ENCODE peak calls at places on chromosomes 7 and 10, in six cellular contexts. One of them, this sample, is unnamed.

GRCh38 chr7:98204670-98205069 is 6.6 kb upstream of the BHLHA15 start:
- DNase-seq in DND-41: no peak
- DNase-seq in body of pancreas: no peak
- DNase-seq in stomach: no peak
- DNase-seq in neural progenitor cell: no peak
- DNase-seq in endodermal cell: no peak
- DNase-seq in this sample: no peak

GRCh38 chr10:114632869-114633715 is 25.0 kb downstream of the ABLIM1 start:
- DNase-seq in stomach: no peak
- DNase-seq in endodermal cell: peak
- DNase-seq in neural progenitor cell: peak
- DNase-seq in DND-41: no peak
- DNase-seq in body of pancreas: peak
- DNase-seq in this sample: peak

GRCh38 chr7:15839415-15840100 is 153.1 kb upstream of the MEOX2 start:
- DNase-seq in endodermal cell: peak
- DNase-seq in DND-41: no peak
- DNase-seq in stomach: no peak
- DNase-seq in body of pancreas: peak
- DNase-seq in neural progenitor cell: peak
- DNase-seq in this sample: peak

GRCh38 chr10:21516270-21517131 is 9.0 kb downstream of the SKIDA1 start:
- DNase-seq in stomach: peak
- DNase-seq in DND-41: peak
- DNase-seq in neural progenitor cell: peak
- DNase-seq in body of pancreas: peak
- DNase-seq in endodermal cell: peak
- DNase-seq in this sample: peak

GRCh38 chr7:105664816-105665525 is 83.7 kb upstream of the EFCAB10 start:
- DNase-seq in DND-41: peak
- DNase-seq in neural progenitor cell: peak
- DNase-seq in body of pancreas: peak
- DNase-seq in endodermal cell: peak
- DNase-seq in stomach: no peak
- DNase-seq in this sample: no peak

GRCh38 chr10:61612451-61612850 is 50.3 kb upstream of the CABCOCO1 start:
- DNase-seq in DND-41: no peak
- DNase-seq in stomach: no peak
- DNase-seq in endodermal cell: no peak
- DNase-seq in neural progenitor cell: no peak
- DNase-seq in body of pancreas: no peak
- DNase-seq in this sample: no peak

GRCh38 chr10:78335691-78336401 is 302.2 kb downstream of the RPS24 start:
- DNase-seq in neural progenitor cell: no peak
- DNase-seq in DND-41: no peak
- DNase-seq in stomach: no peak
- DNase-seq in body of pancreas: peak
- DNase-seq in endodermal cell: peak
- DNase-seq in this sample: peak

GRCh38 chr7:120864146-120864920 is 6.4 kb upstream of the TSPAN12 start:
- DNase-seq in neural progenitor cell: no peak
- DNase-seq in stomach: no peak
- DNase-seq in body of pancreas: no peak
- DNase-seq in DND-41: no peak
- DNase-seq in endodermal cell: no peak
- DNase-seq in this sample: no peak

GRCh38 chr7:151415375-151416112 is 5.7 kb upstream of the WDR86 start:
- DNase-seq in endodermal cell: no peak
- DNase-seq in neural progenitor cell: no peak
- DNase-seq in body of pancreas: no peak
- DNase-seq in DND-41: no peak
- DNase-seq in stomach: no peak
- DNase-seq in this sample: peak

GRCh38 chr7:24884401-24884800 is 95.6 kb downstream of the OSBPL3 start:
- DNase-seq in endodermal cell: no peak
- DNase-seq in body of pancreas: no peak
- DNase-seq in stomach: no peak
- DNase-seq in neural progenitor cell: no peak
- DNase-seq in DND-41: no peak
- DNase-seq in this sample: no peak

GRCh38 chr7:8058322-8058721 is 89.7 kb downstream of the GLCCI1 start:
- DNase-seq in neural progenitor cell: no peak
- DNase-seq in stomach: no peak
- DNase-seq in DND-41: no peak
- DNase-seq in endodermal cell: no peak
- DNase-seq in body of pancreas: no peak
- DNase-seq in this sample: no peak

GRCh38 chr10:86291616-86292340 is 74.8 kb downstream of the GRID1 start:
- DNase-seq in stomach: peak
- DNase-seq in endodermal cell: peak
- DNase-seq in body of pancreas: no peak
- DNase-seq in DND-41: no peak
- DNase-seq in neural progenitor cell: peak
- DNase-seq in this sample: no peak

GRCh38 chr7:103148131-103148993 is 537 bp downstream of the NAPEPLD start:
- DNase-seq in neural progenitor cell: no peak
- DNase-seq in stomach: no peak
- DNase-seq in DND-41: no peak
- DNase-seq in body of pancreas: no peak
- DNase-seq in endodermal cell: no peak
- DNase-seq in this sample: no peak

GRCh38 chr7:7428806-7429205 is 106.9 kb downstream of the COL28A1 start:
- DNase-seq in endodermal cell: no peak
- DNase-seq in body of pancreas: no peak
- DNase-seq in neural progenitor cell: no peak
- DNase-seq in stomach: no peak
- DNase-seq in DND-41: no peak
- DNase-seq in this sample: no peak

GRCh38 chr7:105648561-105649401 is 67.5 kb upstream of the EFCAB10 start:
- DNase-seq in body of pancreas: peak
- DNase-seq in stomach: peak
- DNase-seq in neural progenitor cell: peak
- DNase-seq in DND-41: no peak
- DNase-seq in endodermal cell: no peak
- DNase-seq in this sample: no peak

GRCh38 chr7:107384025-107384424 is 85.8 kb upstream of the GPR22 start:
- DNase-seq in body of pancreas: no peak
- DNase-seq in neural progenitor cell: no peak
- DNase-seq in stomach: no peak
- DNase-seq in endodermal cell: no peak
- DNase-seq in DND-41: no peak
- DNase-seq in this sample: no peak

GRCh38 chr10:72719941-72720592 is 28.1 kb downstream of the MCU start:
- DNase-seq in stomach: no peak
- DNase-seq in DND-41: no peak
- DNase-seq in endodermal cell: peak
- DNase-seq in neural progenitor cell: no peak
- DNase-seq in body of pancreas: no peak
- DNase-seq in this sample: no peak

GRCh38 chr7:66758964-66759628 is 18.6 kb downstream of the RABGEF1 start:
- DNase-seq in DND-41: no peak
- DNase-seq in body of pancreas: no peak
- DNase-seq in neural progenitor cell: no peak
- DNase-seq in endodermal cell: no peak
- DNase-seq in stomach: no peak
- DNase-seq in this sample: no peak

GRCh38 chr7:121994625-121995410 is 121.9 kb downstream of the PTPRZ1 start:
- DNase-seq in neural progenitor cell: peak
- DNase-seq in endodermal cell: peak
- DNase-seq in stomach: peak
- DNase-seq in DND-41: peak
- DNase-seq in body of pancreas: peak
- DNase-seq in this sample: peak

GRCh38 chr10:70458329-70459060 is 17.0 kb upstream of the NODAL start:
- DNase-seq in neural progenitor cell: peak
- DNase-seq in body of pancreas: peak
- DNase-seq in stomach: peak
- DNase-seq in endodermal cell: peak
- DNase-seq in DND-41: no peak
- DNase-seq in this sample: peak

GRCh38 chr7:45069444-45070253 is 19.1 kb downstream of the NACAD start:
- DNase-seq in body of pancreas: no peak
- DNase-seq in endodermal cell: no peak
- DNase-seq in DND-41: no peak
- DNase-seq in stomach: no peak
- DNase-seq in neural progenitor cell: no peak
- DNase-seq in this sample: no peak

GRCh38 chr7:110090113-110090820 is 1000.7 kb upstream of the LRRN3 start:
- DNase-seq in DND-41: peak
- DNase-seq in neural progenitor cell: peak
- DNase-seq in endodermal cell: no peak
- DNase-seq in body of pancreas: no peak
- DNase-seq in stomach: no peak
- DNase-seq in this sample: no peak

GRCh38 chr7:49522111-49522510 is 251.3 kb upstream of the VWC2 start:
- DNase-seq in neural progenitor cell: no peak
- DNase-seq in body of pancreas: no peak
- DNase-seq in stomach: no peak
- DNase-seq in DND-41: no peak
- DNase-seq in endodermal cell: no peak
- DNase-seq in this sample: no peak

GRCh38 chr7:150990416-150991186 is at the start of gene NOS3:
- DNase-seq in body of pancreas: no peak
- DNase-seq in stomach: no peak
- DNase-seq in neural progenitor cell: no peak
- DNase-seq in endodermal cell: peak
- DNase-seq in DND-41: no peak
- DNase-seq in this sample: no peak

GRCh38 chr7:142771353-142771723 is 568 bp downstream of the PRSS2 start:
- DNase-seq in body of pancreas: no peak
- DNase-seq in endodermal cell: no peak
- DNase-seq in stomach: no peak
- DNase-seq in neural progenitor cell: no peak
- DNase-seq in DND-41: no peak
- DNase-seq in this sample: no peak

GRCh38 chr10:109062371-109062770 is 860.9 kb downstream of the XPNPEP1 start:
- DNase-seq in DND-41: no peak
- DNase-seq in neural progenitor cell: no peak
- DNase-seq in endodermal cell: no peak
- DNase-seq in stomach: no peak
- DNase-seq in body of pancreas: no peak
- DNase-seq in this sample: no peak

GRCh38 chr10:74282151-74282852 is 131.3 kb downstream of the ADK start:
- DNase-seq in body of pancreas: no peak
- DNase-seq in DND-41: no peak
- DNase-seq in stomach: no peak
- DNase-seq in neural progenitor cell: no peak
- DNase-seq in endodermal cell: no peak
- DNase-seq in this sample: no peak

GRCh38 chr10:74282853-74283205 is 131.8 kb downstream of the ADK start:
- DNase-seq in endodermal cell: no peak
- DNase-seq in body of pancreas: no peak
- DNase-seq in DND-41: no peak
- DNase-seq in stomach: no peak
- DNase-seq in neural progenitor cell: no peak
- DNase-seq in this sample: no peak
- H3K4me3 ChIP-seq in endodermal cell: no peak
- H3K4me3 ChIP-seq in body of pancreas: no peak
- H3K4me3 ChIP-seq in DND-41: no peak
- H3K4me3 ChIP-seq in stomach: no peak
- H3K4me3 ChIP-seq in neural progenitor cell: no peak
- H3K4me3 ChIP-seq in this sample: no peak

GRCh38 chr7:5681979-5682546 is 99.4 kb downstream of the RNF216 start:
- DNase-seq in stomach: no peak
- DNase-seq in endodermal cell: no peak
- DNase-seq in DND-41: no peak
- DNase-seq in body of pancreas: no peak
- DNase-seq in neural progenitor cell: no peak
- DNase-seq in this sample: no peak
- H3K27ac ChIP-seq in stomach: no peak
- H3K27ac ChIP-seq in endodermal cell: no peak
- H3K27ac ChIP-seq in DND-41: no peak
- H3K27ac ChIP-seq in body of pancreas: no peak
- H3K27ac ChIP-seq in neural progenitor cell: no peak
- H3K27ac ChIP-seq in this sample: no peak

GRCh38 chr10:124388476-124388822 is 30.3 kb downstream of the OAT start:
- DNase-seq in endodermal cell: no peak
- DNase-seq in neural progenitor cell: no peak
- DNase-seq in stomach: no peak
- DNase-seq in DND-41: no peak
- DNase-seq in body of pancreas: no peak
- DNase-seq in this sample: no peak
- H3K4me3 ChIP-seq in endodermal cell: no peak
- H3K4me3 ChIP-seq in neural progenitor cell: peak
- H3K4me3 ChIP-seq in stomach: peak
- H3K4me3 ChIP-seq in DND-41: peak
- H3K4me3 ChIP-seq in body of pancreas: no peak
- H3K4me3 ChIP-seq in this sample: no peak

GRCh38 chr7:39647816-39648215 is 24.4 kb downstream of the RALA start:
- DNase-seq in body of pancreas: no peak
- DNase-seq in neural progenitor cell: no peak
- DNase-seq in DND-41: no peak
- DNase-seq in endodermal cell: no peak
- DNase-seq in stomach: no peak
- DNase-seq in this sample: no peak

GRCh38 chr7:39645482-39646407 is 22.4 kb downstream of the RALA start:
- DNase-seq in DND-41: no peak
- DNase-seq in body of pancreas: no peak
- DNase-seq in endodermal cell: no peak
- DNase-seq in neural progenitor cell: no peak
- DNase-seq in stomach: no peak
- DNase-seq in this sample: no peak

GRCh38 chr7:39650676-39651075 is 27.3 kb downstream of the RALA start:
- DNase-seq in DND-41: no peak
- DNase-seq in neural progenitor cell: no peak
- DNase-seq in endodermal cell: no peak
- DNase-seq in stomach: no peak
- DNase-seq in body of pancreas: no peak
- DNase-seq in this sample: peak

GRCh38 chr7:39656415-39656814 is 33.0 kb downstream of the RALA start:
- DNase-seq in body of pancreas: no peak
- DNase-seq in endodermal cell: no peak
- DNase-seq in DND-41: no peak
- DNase-seq in stomach: no peak
- DNase-seq in neural progenitor cell: no peak
- DNase-seq in this sample: no peak

GRCh38 chr7:39651262-39651661 is 27.9 kb downstream of the RALA start:
- DNase-seq in DND-41: no peak
- DNase-seq in endodermal cell: no peak
- DNase-seq in body of pancreas: no peak
- DNase-seq in stomach: no peak
- DNase-seq in neural progenitor cell: no peak
- DNase-seq in this sample: no peak
- H3K27ac ChIP-seq in DND-41: no peak
- H3K27ac ChIP-seq in endodermal cell: no peak
- H3K27ac ChIP-seq in body of pancreas: no peak
- H3K27ac ChIP-seq in stomach: no peak
- H3K27ac ChIP-seq in neural progenitor cell: no peak
- H3K27ac ChIP-seq in this sample: no peak